ENCODE peak calls at places on chromosomes 13 and 19, in four cellular contexts. One of them, this sample, is unnamed.

GRCh38 chr13:81017525-81018152 is 676.7 kb upstream of the SPRY2 start:
- DNase-seq in H1: no peak
- DNase-seq in neuronal stem cell: peak; percentile 23
- DNase-seq in mesenchymal stem cell: peak; percentile 62
- DNase-seq in this sample: no peak

GRCh38 chr19:21065336-21065735 is 16.7 kb upstream of the ZNF714 start:
- DNase-seq in H1: no peak
- DNase-seq in neuronal stem cell: no peak
- DNase-seq in mesenchymal stem cell: no peak
- DNase-seq in this sample: no peak

GRCh38 chr13:34748561-34748960 is 193.5 kb upstream of the NBEA start:
- DNase-seq in H1: no peak
- DNase-seq in neuronal stem cell: no peak
- DNase-seq in mesenchymal stem cell: peak; percentile 19
- DNase-seq in this sample: no peak

GRCh38 chr19:38079926-38080380 is 144.1 kb downstream of the DPF1 start:
- DNase-seq in H1: no peak
- DNase-seq in neuronal stem cell: no peak
- DNase-seq in mesenchymal stem cell: peak; percentile 75
- DNase-seq in this sample: no peak

GRCh38 chr13:72757792-72758535 is 23.7 kb downstream of the DIS3 start:
- DNase-seq in H1: no peak
- DNase-seq in neuronal stem cell: no peak
- DNase-seq in mesenchymal stem cell: no peak
- DNase-seq in this sample: no peak

GRCh38 chr13:44726214-44726613 is 150.1 kb upstream of the TSC22D1 start:
- DNase-seq in H1: no peak
- DNase-seq in neuronal stem cell: no peak
- DNase-seq in mesenchymal stem cell: peak; percentile 69
- DNase-seq in this sample: no peak

GRCh38 chr13:21901772-21902708 is 231.2 kb downstream of the FGF9 start:
- DNase-seq in H1: no peak
- DNase-seq in neuronal stem cell: no peak
- DNase-seq in mesenchymal stem cell: no peak
- DNase-seq in this sample: peak; percentile 18

GRCh38 chr13:33871207-33872004 is 53.5 kb downstream of the RFC3 start:
- DNase-seq in H1: no peak
- DNase-seq in neuronal stem cell: no peak
- DNase-seq in mesenchymal stem cell: no peak
- DNase-seq in this sample: no peak

GRCh38 chr19:57171551-57172081 is 4.3 kb upstream of the DUXA start:
- DNase-seq in H1: peak; percentile 15
- DNase-seq in neuronal stem cell: peak; percentile 48
- DNase-seq in mesenchymal stem cell: peak; percentile 37
- DNase-seq in this sample: peak; percentile 75

GRCh38 chr19:5966215-5966614 is 11.7 kb downstream of the RANBP3 start:
- DNase-seq in H1: no peak
- DNase-seq in neuronal stem cell: no peak
- DNase-seq in mesenchymal stem cell: peak; percentile 90
- DNase-seq in this sample: no peak

GRCh38 chr19:56107626-56108351 is 13.3 kb downstream of the ZNF787 start:
- DNase-seq in H1: no peak
- DNase-seq in neuronal stem cell: no peak
- DNase-seq in mesenchymal stem cell: no peak
- DNase-seq in this sample: no peak

GRCh38 chr13:112056739-112057433 is 10.1 kb upstream of the SOX1 start:
- DNase-seq in H1: no peak
- DNase-seq in neuronal stem cell: no peak
- DNase-seq in mesenchymal stem cell: no peak
- DNase-seq in this sample: peak; percentile 48

GRCh38 chr19:4206818-4207484 is 22.4 kb upstream of the EBI3 start:
- DNase-seq in H1: no peak
- DNase-seq in neuronal stem cell: no peak
- DNase-seq in mesenchymal stem cell: peak; percentile 63
- DNase-seq in this sample: no peak

GRCh38 chr13:31947105-31947504 is 84.5 kb upstream of the FRY start:
- DNase-seq in H1: no peak
- DNase-seq in neuronal stem cell: no peak
- DNase-seq in mesenchymal stem cell: peak; percentile 23
- DNase-seq in this sample: no peak

GRCh38 chr13:31947506-31947905 is 84.1 kb upstream of the FRY start:
- DNase-seq in H1: no peak
- DNase-seq in neuronal stem cell: no peak
- DNase-seq in mesenchymal stem cell: peak; percentile 45
- DNase-seq in this sample: no peak

GRCh38 chr13:31952641-31953380 is 78.8 kb upstream of the FRY start:
- DNase-seq in H1: no peak
- DNase-seq in neuronal stem cell: no peak
- DNase-seq in mesenchymal stem cell: no peak
- DNase-seq in this sample: no peak

GRCh38 chr13:31950121-31950810 is 81.3 kb upstream of the FRY start:
- DNase-seq in H1: no peak
- DNase-seq in neuronal stem cell: no peak
- DNase-seq in mesenchymal stem cell: no peak
- DNase-seq in this sample: no peak

DNA sequence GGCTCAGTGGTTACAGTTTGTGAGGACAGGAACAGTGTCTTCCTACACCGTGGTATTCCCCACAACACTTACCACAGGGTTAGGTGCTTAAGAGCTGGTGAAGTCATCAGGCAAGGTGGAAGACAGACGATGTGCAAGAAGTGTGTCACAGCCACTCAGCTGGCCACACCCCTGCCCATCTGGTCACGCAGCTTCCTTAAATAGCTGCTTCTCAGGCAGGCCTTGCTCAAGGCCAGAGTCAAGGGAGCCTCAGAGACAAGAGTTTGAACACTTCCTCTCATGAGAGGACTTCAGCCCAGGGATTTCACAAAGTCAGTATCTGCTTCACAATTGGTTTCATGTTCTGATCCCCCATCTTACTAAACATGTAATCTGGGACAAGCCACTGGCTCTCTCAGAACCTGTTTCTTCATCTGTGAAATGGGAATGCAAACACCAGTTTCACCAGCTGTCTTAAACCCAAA is 80.3 kb upstream of the FRY start:
- DNase-seq in H1: no peak
- DNase-seq in neuronal stem cell: no peak
- DNase-seq in mesenchymal stem cell: peak; percentile 82
- DNase-seq in this sample: no peak
- H2BK15ac ChIP-seq in H1: no peak overlapping the region
- H2BK15ac ChIP-seq in neuronal stem cell: no peak overlapping the region
- H2BK15ac ChIP-seq in mesenchymal stem cell: no peak overlapping the region
- H2BK15ac ChIP-seq in this sample: no peak overlapping the region

DNA sequence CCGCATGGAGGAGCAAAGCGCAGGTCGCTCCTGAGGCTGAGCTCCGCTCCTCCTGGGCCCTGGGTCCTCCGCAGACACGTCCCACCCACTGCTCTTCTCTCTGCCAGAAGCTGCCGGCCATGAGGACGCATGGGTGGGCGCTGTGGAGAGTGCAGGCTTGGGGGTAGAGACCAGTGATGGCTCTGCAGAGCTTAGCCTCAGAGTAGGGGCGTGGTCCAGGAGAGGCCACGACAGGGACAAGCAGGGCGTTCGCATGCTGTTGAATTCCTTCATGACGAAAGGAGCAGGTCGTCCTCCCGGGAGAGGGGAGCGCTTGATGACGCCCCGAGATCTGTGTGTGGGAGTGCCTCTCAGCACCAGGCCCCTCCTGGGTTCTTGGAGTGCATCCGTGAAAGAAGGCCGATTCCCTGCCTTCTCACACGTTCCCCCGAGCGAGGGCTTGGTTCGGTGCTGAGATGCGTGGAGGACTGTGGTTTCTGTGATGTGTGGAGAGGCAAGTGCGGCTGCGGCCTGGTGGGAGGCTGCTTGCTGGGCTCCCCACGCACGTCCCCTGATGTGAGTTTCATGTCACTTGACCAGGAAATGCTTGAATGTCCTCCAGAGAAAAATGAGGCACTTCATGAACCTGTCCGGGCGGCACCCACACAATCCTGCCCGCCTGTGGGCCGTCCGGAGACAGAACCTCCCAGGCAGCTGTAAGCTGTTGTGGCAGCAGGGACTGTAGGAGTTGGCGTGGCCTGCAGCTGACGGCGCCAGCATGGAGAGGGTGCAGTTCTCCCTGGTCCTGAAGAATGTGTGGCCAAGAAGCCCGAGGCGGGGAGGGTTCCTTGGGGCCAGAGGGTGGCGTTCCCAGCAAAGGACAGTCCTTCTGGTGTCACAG is 4.5 kb downstream of the SF3A2 start:
- DNase-seq in H1: no peak
- DNase-seq in neuronal stem cell: no peak
- DNase-seq in mesenchymal stem cell: no peak
- DNase-seq in this sample: no peak
- H3K9ac ChIP-seq in H1: no peak overlapping the region
- H3K9ac ChIP-seq in neuronal stem cell: peak overlapping the region; percentile 65
- H3K9ac ChIP-seq in mesenchymal stem cell: peak overlapping the region; percentile 84
- H3K9ac ChIP-seq in this sample: no peak overlapping the region

DNA sequence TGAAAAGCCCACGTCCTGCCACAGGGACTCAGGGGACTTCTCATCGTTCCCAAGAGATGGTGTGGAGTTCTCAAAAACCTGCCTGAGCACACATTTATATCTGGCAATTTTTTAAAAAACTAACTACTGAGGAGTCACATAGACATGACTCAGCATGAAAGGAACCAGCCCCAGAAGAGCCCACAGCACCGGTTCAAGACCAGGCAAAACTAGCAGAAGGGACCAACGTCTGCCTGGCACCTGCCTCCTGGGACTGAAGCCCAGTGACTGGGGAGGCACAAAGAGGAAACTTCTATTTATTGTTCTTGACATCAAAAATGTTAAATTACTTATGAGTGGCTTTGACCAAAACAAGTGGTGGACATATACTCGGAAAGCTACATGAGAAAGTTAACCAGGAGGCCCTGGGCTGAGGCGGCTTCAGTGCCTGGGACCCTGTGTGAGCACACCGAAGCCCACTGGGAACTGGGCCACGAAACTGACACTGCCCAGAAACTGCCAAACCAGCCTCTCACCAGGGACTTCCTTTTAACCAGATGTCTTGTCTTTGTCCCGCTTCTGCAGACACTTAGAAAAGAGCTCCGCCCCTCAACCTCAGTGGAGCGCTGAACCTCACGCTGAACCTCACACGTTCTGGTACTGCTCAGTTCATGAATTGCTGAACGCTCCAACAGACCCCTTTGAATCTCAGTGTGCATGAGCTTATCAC is 25.7 kb downstream of the C13orf46 start:
- DNase-seq in H1: no peak
- DNase-seq in neuronal stem cell: no peak
- DNase-seq in mesenchymal stem cell: no peak
- DNase-seq in this sample: no peak
- H2BK15ac ChIP-seq in H1: no peak overlapping the region
- H2BK15ac ChIP-seq in neuronal stem cell: peak overlapping the region; percentile 93
- H2BK15ac ChIP-seq in mesenchymal stem cell: no peak overlapping the region
- H2BK15ac ChIP-seq in this sample: no peak overlapping the region

GRCh38 chr19:40282920-40283319 is 2.2 kb downstream of the AKT2 start:
- DNase-seq in H1: no peak
- DNase-seq in neuronal stem cell: no peak
- DNase-seq in mesenchymal stem cell: no peak
- DNase-seq in this sample: no peak
- H3K9ac ChIP-seq in H1: no peak overlapping the region
- H3K9ac ChIP-seq in neuronal stem cell: no peak overlapping the region
- H3K9ac ChIP-seq in mesenchymal stem cell: peak overlapping the region; percentile 97
- H3K9ac ChIP-seq in this sample: no peak overlapping the region

GRCh38 chr13:98981596-98982195 is 3.8 kb upstream of the DOCK9 start:
- DNase-seq in H1: no peak
- DNase-seq in neuronal stem cell: no peak
- DNase-seq in mesenchymal stem cell: no peak
- DNase-seq in this sample: no peak
- H2BK15ac ChIP-seq in H1: no peak overlapping the region
- H2BK15ac ChIP-seq in neuronal stem cell: no peak overlapping the region
- H2BK15ac ChIP-seq in mesenchymal stem cell: no peak overlapping the region
- H2BK15ac ChIP-seq in this sample: no peak overlapping the region

DNA sequence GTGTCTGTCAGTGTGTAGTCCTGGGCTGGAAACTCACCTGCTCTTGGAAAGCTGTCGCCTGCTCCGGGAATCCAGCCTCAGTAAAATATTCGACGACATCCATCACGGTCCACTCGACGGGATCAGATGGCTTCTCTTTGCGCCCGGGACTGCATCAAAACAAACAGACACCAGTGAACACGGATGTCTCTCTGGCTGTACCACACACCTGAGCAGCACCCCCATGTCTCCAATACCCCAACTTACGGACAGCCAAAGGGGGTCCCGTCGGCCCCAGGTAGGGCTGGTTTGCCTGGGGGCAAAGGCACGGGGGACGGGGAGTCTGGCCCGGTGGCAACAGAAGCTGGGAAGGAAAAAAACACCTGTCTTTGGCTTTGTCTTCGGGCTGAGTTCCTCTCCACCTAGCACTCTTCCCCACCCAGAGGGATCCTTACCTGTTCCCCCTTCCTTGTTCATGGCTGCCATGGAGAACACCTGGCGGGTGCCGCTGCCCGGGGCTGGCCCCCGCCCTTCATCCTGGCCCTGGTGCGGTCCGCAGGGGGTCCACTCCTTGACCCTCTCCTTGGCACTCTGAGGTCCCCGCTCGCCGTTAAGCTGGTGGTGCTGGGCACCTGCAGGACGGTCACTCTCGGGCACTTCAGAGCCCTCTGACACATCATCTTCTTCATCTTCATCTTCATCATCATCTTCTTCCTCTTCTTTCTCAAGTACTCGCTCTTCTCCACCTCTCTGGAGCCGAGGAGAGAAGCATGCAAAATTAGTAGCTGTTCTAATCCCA is 1.7 kb downstream of the SAMD1 start:
- DNase-seq in H1: no peak
- DNase-seq in neuronal stem cell: no peak
- DNase-seq in mesenchymal stem cell: no peak
- DNase-seq in this sample: no peak
- H3K9ac ChIP-seq in H1: no peak overlapping the region
- H3K9ac ChIP-seq in neuronal stem cell: no peak overlapping the region
- H3K9ac ChIP-seq in mesenchymal stem cell: peak overlapping the region; percentile 62
- H3K9ac ChIP-seq in this sample: no peak overlapping the region

GRCh38 chr19:19404879-19405860 is at the start of gene GATAD2A:
- DNase-seq in H1: peak; percentile 66
- DNase-seq in neuronal stem cell: peak; percentile 96
- DNase-seq in mesenchymal stem cell: peak; percentile 91
- DNase-seq in this sample: peak; percentile 84
- H2BK15ac ChIP-seq in H1: no peak within 1 kb of the TSS
- H2BK15ac ChIP-seq in neuronal stem cell: no peak within 1 kb of the TSS
- H2BK15ac ChIP-seq in mesenchymal stem cell: peak within 1 kb of the TSS; percentile 97
- H2BK15ac ChIP-seq in this sample: no peak within 1 kb of the TSS

GRCh38 chr13:87042946-87043345 is 628.2 kb upstream of the SLITRK5 start:
- DNase-seq in H1: no peak
- DNase-seq in neuronal stem cell: no peak
- DNase-seq in mesenchymal stem cell: no peak
- DNase-seq in this sample: no peak
- H3K9ac ChIP-seq in H1: no peak overlapping the region
- H3K9ac ChIP-seq in neuronal stem cell: no peak overlapping the region
- H3K9ac ChIP-seq in mesenchymal stem cell: no peak overlapping the region
- H3K9ac ChIP-seq in this sample: no peak overlapping the region

This sample was measured in H9.